ENCODE peak calls at places on chromosome 15, in four cellular contexts. One of them, this sample, is unnamed.

GRCh38 chr15:73273181-73274002 is 95.4 kb downstream of the HCN4 start:
- DNase-seq in heart right ventricle: peak
- DNase-seq in AG10803: peak
- DNase-seq in heart left ventricle: peak
- DNase-seq in this sample: peak

GRCh38 chr15:24150542-24150941 is 463.4 kb upstream of the NDN start:
- DNase-seq in heart left ventricle: no peak
- DNase-seq in AG10803: no peak
- DNase-seq in heart right ventricle: no peak
- DNase-seq in this sample: no peak

GRCh38 chr15:93241696-93242585 is 152.9 kb upstream of the RGMA start:
- DNase-seq in AG10803: no peak
- DNase-seq in heart left ventricle: no peak
- DNase-seq in heart right ventricle: no peak
- DNase-seq in this sample: no peak

GRCh38 chr15:51503003-51503402 is 119.6 kb downstream of the DMXL2 start:
- DNase-seq in heart left ventricle: no peak
- DNase-seq in AG10803: no peak
- DNase-seq in heart right ventricle: no peak
- DNase-seq in this sample: no peak

GRCh38 chr15:70466895-70467529 is 296.3 kb downstream of the UACA start:
- DNase-seq in heart left ventricle: peak
- DNase-seq in heart right ventricle: peak
- DNase-seq in AG10803: peak
- DNase-seq in this sample: no peak

GRCh38 chr15:68672781-68673205 is 94.0 kb downstream of the CORO2B start:
- DNase-seq in heart left ventricle: no peak
- DNase-seq in heart right ventricle: no peak
- DNase-seq in AG10803: peak
- DNase-seq in this sample: no peak

GRCh38 chr15:70059476-70060213 is 38.1 kb downstream of the TLE3 start:
- DNase-seq in heart right ventricle: no peak
- DNase-seq in heart left ventricle: peak
- DNase-seq in AG10803: no peak
- DNase-seq in this sample: no peak

GRCh38 chr15:80512729-80513670 is 108.8 kb downstream of the ARNT2 start:
- DNase-seq in heart right ventricle: peak
- DNase-seq in AG10803: peak
- DNase-seq in heart left ventricle: no peak
- DNase-seq in this sample: no peak

GRCh38 chr15:80669599-80670273 is 25.4 kb upstream of the ABHD17C start:
- DNase-seq in heart left ventricle: no peak
- DNase-seq in heart right ventricle: no peak
- DNase-seq in AG10803: peak
- DNase-seq in this sample: no peak

GRCh38 chr15:56804908-56805307 is 71.6 kb upstream of the ZNF280D start:
- DNase-seq in heart right ventricle: no peak
- DNase-seq in AG10803: peak
- DNase-seq in heart left ventricle: no peak
- DNase-seq in this sample: no peak
- TF ChIP-seq CTCF in heart right ventricle: no peak
- TF ChIP-seq CTCF in AG10803: peak
- TF ChIP-seq CTCF in heart left ventricle: no peak
- TF ChIP-seq CTCF in this sample: no peak

DNA sequence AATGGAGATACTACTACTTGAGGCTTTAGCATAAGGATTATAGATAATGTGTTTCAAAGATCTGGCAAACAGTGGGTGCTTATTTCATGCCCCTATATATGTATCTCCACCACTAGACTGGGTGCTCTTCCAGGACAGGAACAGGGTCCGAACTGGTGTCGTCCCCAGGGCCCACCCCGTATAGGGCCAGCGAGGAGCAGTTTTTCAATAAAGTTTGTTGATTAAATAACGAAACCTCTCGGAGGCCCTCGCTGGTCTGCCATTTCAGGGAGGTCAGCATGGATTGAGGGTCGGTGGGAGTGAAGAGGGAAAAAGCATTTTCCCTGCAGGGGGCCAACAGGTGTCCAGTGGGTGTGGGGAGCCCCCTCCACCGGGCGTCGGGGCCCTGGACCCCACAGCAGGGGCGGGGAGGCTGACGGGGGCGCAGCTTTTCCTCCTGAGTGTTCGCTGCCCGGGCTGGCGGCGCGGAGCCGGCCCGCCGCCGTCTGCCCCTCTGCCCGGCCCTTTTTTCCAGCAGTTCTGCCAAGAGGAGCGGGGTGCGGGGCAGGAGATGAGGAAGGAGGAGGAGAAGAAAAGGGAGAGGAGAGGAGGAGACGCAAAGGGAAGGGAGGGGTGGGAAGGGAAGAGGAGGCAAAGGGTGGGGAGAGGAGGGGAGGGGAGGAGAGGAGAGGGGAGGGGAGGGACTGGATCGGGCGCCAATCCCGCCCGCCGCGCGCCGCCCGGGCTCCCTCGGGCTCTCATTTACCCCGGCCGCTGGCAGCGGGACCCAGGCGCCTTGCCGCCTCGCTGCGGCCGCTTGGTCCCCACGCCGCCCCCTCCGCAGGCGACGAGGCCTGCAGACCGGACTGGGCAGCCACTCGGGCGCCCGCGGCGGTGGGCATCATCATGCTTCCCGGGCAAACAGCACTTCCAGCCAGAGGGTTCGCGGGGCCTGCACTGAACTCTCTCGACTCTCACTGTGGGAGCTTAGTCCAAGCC is 66.3 kb downstream of the ISG20 start:
- DNase-seq in AG10803: peak
- DNase-seq in heart right ventricle: peak
- DNase-seq in heart left ventricle: peak
- DNase-seq in this sample: peak
- H3K4me3 ChIP-seq in AG10803: peak
- H3K4me3 ChIP-seq in heart right ventricle: peak
- H3K4me3 ChIP-seq in heart left ventricle: peak
- H3K4me3 ChIP-seq in this sample: peak

GRCh38 chr15:79399591-79399990 is 32.5 kb upstream of the MINAR1 start:
- DNase-seq in AG10803: no peak
- DNase-seq in heart left ventricle: no peak
- DNase-seq in heart right ventricle: no peak
- DNase-seq in this sample: no peak

GRCh38 chr15:79397264-79397663 is 34.9 kb upstream of the MINAR1 start:
- DNase-seq in heart left ventricle: no peak
- DNase-seq in AG10803: no peak
- DNase-seq in heart right ventricle: no peak
- DNase-seq in this sample: no peak

GRCh38 chr15:79394231-79394630 is 37.9 kb upstream of the MINAR1 start:
- DNase-seq in heart right ventricle: no peak
- DNase-seq in AG10803: peak
- DNase-seq in heart left ventricle: no peak
- DNase-seq in this sample: no peak
- TF ChIP-seq CTCF in heart right ventricle: no peak
- TF ChIP-seq CTCF in AG10803: no peak
- TF ChIP-seq CTCF in heart left ventricle: no peak
- TF ChIP-seq CTCF in this sample: no peak

GRCh38 chr15:32717290-32718081 is at the start of gene GREM1:
- DNase-seq in AG10803: peak
- DNase-seq in heart right ventricle: no peak
- DNase-seq in heart left ventricle: no peak
- DNase-seq in this sample: peak

GRCh38 chr15:32716960-32717289 is 879 bp upstream of the GREM1 start:
- DNase-seq in heart right ventricle: no peak
- DNase-seq in heart left ventricle: no peak
- DNase-seq in AG10803: no peak
- DNase-seq in this sample: no peak

GRCh38 chr15:32721594-32721993 is 3.8 kb downstream of the GREM1 start:
- DNase-seq in AG10803: peak
- DNase-seq in heart left ventricle: no peak
- DNase-seq in heart right ventricle: no peak
- DNase-seq in this sample: no peak

GRCh38 chr15:32718082-32718821 is 448 bp downstream of the GREM1 start:
- DNase-seq in AG10803: no peak
- DNase-seq in heart left ventricle: no peak
- DNase-seq in heart right ventricle: no peak
- DNase-seq in this sample: no peak

GRCh38 chr15:32718822-32719716 is 1.3 kb downstream of the GREM1 start:
- DNase-seq in AG10803: no peak
- DNase-seq in heart left ventricle: no peak
- DNase-seq in heart right ventricle: no peak
- DNase-seq in this sample: no peak
- H3K4me3 ChIP-seq in AG10803: peak
- H3K4me3 ChIP-seq in heart left ventricle: peak
- H3K4me3 ChIP-seq in heart right ventricle: peak
- H3K4me3 ChIP-seq in this sample: peak

DNA sequence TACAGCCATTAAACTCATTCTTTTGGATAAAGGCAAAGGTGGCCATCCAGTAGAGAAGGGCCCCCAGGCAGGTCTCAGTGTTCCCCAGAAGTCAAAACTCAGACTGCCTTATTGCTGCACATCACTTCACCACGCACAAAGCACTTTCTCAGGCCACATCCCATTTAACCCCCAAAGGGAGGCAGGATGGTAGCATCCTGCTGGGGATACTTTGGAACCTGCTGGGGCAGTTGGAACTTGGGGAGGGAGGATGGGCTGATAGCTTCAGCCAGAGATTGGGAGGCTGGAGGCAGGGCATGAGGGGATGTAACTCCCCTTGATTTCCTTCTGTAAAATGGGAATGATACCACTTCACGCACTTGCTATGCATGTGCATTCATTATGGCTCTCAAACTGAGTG is 5.0 kb downstream of the ITPKA start:
- DNase-seq in heart left ventricle: no peak
- DNase-seq in heart right ventricle: no peak
- DNase-seq in AG10803: no peak
- DNase-seq in this sample: no peak
- TF ChIP-seq CTCF in heart left ventricle: no peak
- TF ChIP-seq CTCF in heart right ventricle: no peak
- TF ChIP-seq CTCF in AG10803: no peak
- TF ChIP-seq CTCF in this sample: no peak

GRCh38 chr15:45794768-45795486 is 160.1 kb downstream of the SQOR start:
- DNase-seq in heart right ventricle: no peak
- DNase-seq in AG10803: no peak
- DNase-seq in heart left ventricle: no peak
- DNase-seq in this sample: no peak

GRCh38 chr15:45796433-45796832 is 161.6 kb downstream of the SQOR start:
- DNase-seq in heart left ventricle: no peak
- DNase-seq in AG10803: no peak
- DNase-seq in heart right ventricle: no peak
- DNase-seq in this sample: no peak

GRCh38 chr15:45795487-45796069 is 160.7 kb downstream of the SQOR start:
- DNase-seq in AG10803: peak
- DNase-seq in heart right ventricle: peak
- DNase-seq in heart left ventricle: no peak
- DNase-seq in this sample: no peak

GRCh38 chr15:45790325-45790943 is 155.6 kb downstream of the SQOR start:
- DNase-seq in AG10803: peak
- DNase-seq in heart right ventricle: peak
- DNase-seq in heart left ventricle: no peak
- DNase-seq in this sample: no peak

GRCh38 chr15:45794304-45794703 is 159.5 kb downstream of the SQOR start:
- DNase-seq in AG10803: no peak
- DNase-seq in heart left ventricle: no peak
- DNase-seq in heart right ventricle: no peak
- DNase-seq in this sample: no peak
- H3K4me3 ChIP-seq in AG10803: no peak
- H3K4me3 ChIP-seq in heart left ventricle: no peak
- H3K4me3 ChIP-seq in heart right ventricle: no peak
- H3K4me3 ChIP-seq in this sample: no peak

GRCh38 chr15:94582368-94582767 is 351.0 kb downstream of the MCTP2 start:
- DNase-seq in heart left ventricle: no peak
- DNase-seq in AG10803: no peak
- DNase-seq in heart right ventricle: peak
- DNase-seq in this sample: no peak
- TF ChIP-seq CTCF in heart left ventricle: peak
- TF ChIP-seq CTCF in AG10803: no peak
- TF ChIP-seq CTCF in heart right ventricle: peak
- TF ChIP-seq CTCF in this sample: no peak

DNA sequence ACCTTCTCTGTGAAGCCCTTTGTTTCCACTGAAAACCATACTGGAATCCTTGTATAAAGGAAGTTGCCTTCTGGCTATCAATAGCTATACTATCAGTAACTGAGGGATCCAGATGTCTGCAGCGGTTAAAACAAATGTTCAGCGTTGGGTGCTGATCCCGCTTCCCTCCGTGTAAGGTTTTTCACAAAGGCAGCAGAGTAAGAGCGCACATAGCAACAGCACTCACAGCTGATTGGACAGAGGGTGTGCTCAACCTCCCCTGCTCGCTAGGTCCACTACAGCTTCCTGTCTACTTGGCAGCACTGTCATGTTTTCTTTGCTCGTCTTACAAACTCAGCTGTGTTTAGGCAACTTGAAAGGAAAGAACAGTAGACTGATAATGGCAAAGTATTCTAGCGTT is 27.3 kb downstream of the ATOSA start:
- DNase-seq in heart left ventricle: peak
- DNase-seq in heart right ventricle: peak
- DNase-seq in AG10803: peak
- DNase-seq in this sample: peak
- H3K4me3 ChIP-seq in heart left ventricle: peak
- H3K4me3 ChIP-seq in heart right ventricle: peak
- H3K4me3 ChIP-seq in AG10803: peak
- H3K4me3 ChIP-seq in this sample: peak

GRCh38 chr15:63038926-63039673 is 3.4 kb upstream of the TPM1 start:
- DNase-seq in heart right ventricle: no peak
- DNase-seq in AG10803: peak
- DNase-seq in heart left ventricle: no peak
- DNase-seq in this sample: no peak

GRCh38 chr15:63037996-63038720 is 4.4 kb upstream of the TPM1 start:
- DNase-seq in heart right ventricle: no peak
- DNase-seq in AG10803: no peak
- DNase-seq in heart left ventricle: no peak
- DNase-seq in this sample: no peak

GRCh38 chr15:63034568-63034967 is 8.0 kb upstream of the TPM1 start:
- DNase-seq in heart left ventricle: no peak
- DNase-seq in heart right ventricle: no peak
- DNase-seq in AG10803: no peak
- DNase-seq in this sample: no peak

GRCh38 chr15:63035253-63035652 is 7.3 kb upstream of the TPM1 start:
- DNase-seq in heart right ventricle: no peak
- DNase-seq in heart left ventricle: no peak
- DNase-seq in AG10803: no peak
- DNase-seq in this sample: peak

GRCh38 chr15:63035977-63036376 is 6.6 kb upstream of the TPM1 start:
- DNase-seq in AG10803: no peak
- DNase-seq in heart right ventricle: no peak
- DNase-seq in heart left ventricle: no peak
- DNase-seq in this sample: no peak
- TF ChIP-seq CTCF in AG10803: no peak
- TF ChIP-seq CTCF in heart right ventricle: no peak
- TF ChIP-seq CTCF in heart left ventricle: no peak
- TF ChIP-seq CTCF in this sample: peak

GRCh38 chr15:35210370-35210769 is 125.3 kb upstream of the NANOGP8 start:
- DNase-seq in heart left ventricle: no peak
- DNase-seq in AG10803: no peak
- DNase-seq in heart right ventricle: no peak
- DNase-seq in this sample: no peak
- H3K4me3 ChIP-seq in heart left ventricle: no peak
- H3K4me3 ChIP-seq in AG10803: no peak
- H3K4me3 ChIP-seq in heart right ventricle: no peak
- H3K4me3 ChIP-seq in this sample: no peak